ENCODE peak calls at places on chromosomes 13 and 19, in five cellular contexts. I, V, M, C and S are unnamed samples.
A peak's percentile ranks its signal among the peaks of the same experiment; 100 is the strongest.

GRCh38 chr13:90068658-90069057 is 1278.8 kb upstream of the MIR17HG start:
- DNase-seq in V (no peak), M (no peak), C (no peak), I (no peak), S (no peak)

GRCh38 chr13:112873851-112874750 is 94.9 kb upstream of the MCF2L start:
- DNase-seq in V (no peak), I (peak; percentile 33), M (peak; percentile 73), C (peak; percentile 48), S (peak; percentile 61)

GRCh38 chr13:25268561-25268960 is 18.7 kb downstream of the MTMR6 start:
- DNase-seq in C (no peak), M (no peak), V (no peak), I (no peak), S (no peak)

GRCh38 chr19:39409207-39409885 is 2.7 kb downstream of the ZFP36 start:
- DNase-seq in I (peak; percentile 73), M (peak; percentile 63), V (no peak), C (peak; percentile 90), S (peak; percentile 55)

GRCh38 chr13:53017433-53017970 is 11.1 kb upstream of the OLFM4 start:
- DNase-seq in C (no peak), M (no peak), V (no peak), I (no peak), S (no peak)

GRCh38 chr19:32339988-32340874 is 5.2 kb upstream of the ZNF507 start:
- DNase-seq in I (no peak), C (no peak), V (no peak), M (peak; percentile 44), S (peak; percentile 61)

GRCh38 chr13:29758591-29759114 is 91.8 kb downstream of the UBL3 start:
- DNase-seq in V (peak; percentile 74), M (no peak), I (no peak), C (no peak), S (no peak)

GRCh38 chr13:39417643-39418042 is 185.3 kb downstream of the LHFPL6 start:
- DNase-seq in C (no peak), V (no peak), I (peak; percentile 47), M (no peak), S (peak; percentile 74)

GRCh38 chr13:112131081-112131739 is 64.3 kb downstream of the SOX1 start:
- DNase-seq in V (no peak), C (no peak), I (no peak), M (no peak), S (no peak)

GRCh38 chr13:51523082-51523518 is 61.2 kb upstream of the WDFY2 start:
- DNase-seq in I (no peak), M (no peak), V (no peak), C (no peak), S (no peak)

GRCh38 chr19:4539169-4539696 is 603 bp downstream of the LRG1 start:
- DNase-seq in I (no peak), M (no peak), V (no peak), C (no peak), S (no peak)

GRCh38 chr13:52809310-52809769 is 39.1 kb downstream of the PCDH8 start:
- DNase-seq in V (peak; percentile 35), M (peak; percentile 84), I (peak; percentile 61), C (peak; percentile 72), S (peak; percentile 84)

GRCh38 chr13:45472171-45472705 is 7.5 kb downstream of the COG3 start:
- DNase-seq in C (no peak), M (no peak), V (no peak), I (no peak), S (no peak)

GRCh38 chr19:35495107-35496064 is 5.1 kb upstream of the KRTDAP start:
- DNase-seq in V (no peak), I (no peak), M (peak; percentile 94), C (peak; percentile 35), S (peak; percentile 44)

GRCh38 chr19:2815923-2816322 is 3.7 kb upstream of the ZNF554 start:
- DNase-seq in V (no peak), M (no peak), I (no peak), C (no peak), S (no peak)

GRCh38 chr19:17264641-17264979 is at the start of gene USHBP1:
- DNase-seq in I (no peak), V (no peak), M (no peak), C (no peak), S (peak; percentile 86)

GRCh38 chr19:3851254-3852176 is 17.3 kb downstream of the ZFR2 start:
- DNase-seq in V (no peak), C (peak; percentile 39), I (no peak), M (no peak), S (no peak)

GRCh38 chr13:50122465-50122864 is 107.2 kb downstream of the KCNRG start:
- DNase-seq in C (no peak), I (no peak), V (no peak), M (peak; percentile 10), S (no peak)

GRCh38 chr13:51910508-51910907 is 48.7 kb downstream of the CCDC70 start:
- DNase-seq in M (no peak), V (no peak), C (no peak), I (no peak), S (no peak)

GRCh38 chr19:45442927-45443461 is 19.3 kb upstream of the ERCC1 start:
- DNase-seq in I (no peak), M (peak; percentile 59), V (no peak), C (no peak), S (peak; percentile 22)

GRCh38 chr13:24502567-24503375 is 9.8 kb downstream of the PARP4 start:
- DNase-seq in V (no peak), C (peak; percentile 29), M (no peak), I (no peak), S (peak; percentile 45)

GRCh38 chr19:6674868-6675305 is 4.9 kb upstream of the TNFSF14 start:
- DNase-seq in V (peak; percentile 87), I (peak; percentile 39), M (peak; percentile 89), C (no peak), S (peak; percentile 56)

GRCh38 chr19:45102481-45102880 is 9.5 kb downstream of the PPP1R37 start:
- DNase-seq in M (no peak), V (no peak), C (no peak), I (no peak), S (no peak)

GRCh38 chr19:34589730-34590129 is 87.2 kb downstream of the SCGB2B2 start:
- DNase-seq in V (no peak), M (no peak), C (no peak), I (no peak), S (no peak)

GRCh38 chr13:94992277-94992989 is 280.1 kb upstream of the SOX21 start:
- DNase-seq in M (no peak), C (no peak), I (no peak), V (no peak), S (no peak)

GRCh38 chr13:99610702-99611289 is 109.5 kb downstream of the TM9SF2 start:
- DNase-seq in V (no peak), C (no peak), I (no peak), M (no peak), S (no peak)

GRCh38 chr19:17564783-17565182 is 9.3 kb downstream of the COLGALT1 start:
- DNase-seq in C (no peak), I (no peak), V (no peak), M (no peak), S (no peak)

GRCh38 chr13:84131249-84131648 is 249.0 kb upstream of the SLITRK1 start:
- DNase-seq in C (no peak), M (no peak), I (no peak), V (no peak), S (no peak)

GRCh38 chr13:84127597-84128128 is 245.4 kb upstream of the SLITRK1 start:
- DNase-seq in V (no peak), I (no peak), M (no peak), C (no peak), S (no peak)

GRCh38 chr13:84130739-84131138 is 248.5 kb upstream of the SLITRK1 start:
- DNase-seq in I (no peak), C (no peak), M (no peak), V (no peak), S (no peak)

GRCh38 chr13:84121456-84121855 is 239.2 kb upstream of the SLITRK1 start:
- DNase-seq in V (no peak), C (no peak), M (no peak), I (no peak), S (no peak)

DNA sequence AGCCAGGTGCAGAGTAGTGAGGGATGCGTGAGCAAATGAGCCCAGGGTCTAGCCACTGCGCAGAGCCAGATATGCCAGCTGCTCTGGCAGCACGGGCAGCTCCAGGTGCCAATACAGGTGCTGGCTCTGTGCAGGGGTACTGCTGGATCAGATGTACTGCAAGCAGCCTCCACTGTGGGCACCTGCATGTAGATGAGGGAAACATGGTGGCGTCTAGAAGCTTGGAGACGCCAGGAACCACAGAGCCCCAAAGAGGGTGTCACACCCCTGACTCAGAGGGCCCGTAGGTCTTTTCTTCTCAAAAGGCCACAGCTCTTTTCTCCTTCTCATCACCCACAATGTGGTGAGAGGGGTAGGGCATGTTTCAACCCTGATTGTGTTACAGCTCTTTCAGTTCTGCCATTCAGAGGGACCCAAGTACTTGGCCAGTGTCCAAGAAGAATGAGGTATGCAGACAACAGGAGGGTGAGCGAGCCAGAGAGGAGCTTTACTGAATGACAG is 244.4 kb upstream of the SLITRK1 start:
- DNase-seq in I (no peak), V (peak; percentile 20), M (no peak), C (no peak), S (no peak)
- H2AFZ ChIP-seq in I (no peak overlapping the region), V (no peak overlapping the region), M (no peak overlapping the region), C (no peak overlapping the region), S (no peak overlapping the region)

GRCh38 chr13:48349525-48349924 is 46.0 kb downstream of the RB1 start:
- DNase-seq in C (no peak), I (no peak), V (no peak), M (no peak), S (no peak)

GRCh38 chr13:48344264-48344663 is 40.7 kb downstream of the RB1 start:
- DNase-seq in V (no peak), M (no peak), C (no peak), I (no peak), S (no peak)

GRCh38 chr13:48346583-48346982 is 43.0 kb downstream of the RB1 start:
- DNase-seq in C (no peak), M (no peak), I (no peak), V (no peak), S (no peak)
- TF ChIP-seq MAX in C (no peak), M (no peak), I (no peak), V (no peak), S (no peak)

GRCh38 chr13:26425439-26426358 is 131.8 kb upstream of the WASF3 start:
- DNase-seq in V (no peak), C (no peak), M (no peak), I (no peak), S (no peak)

GRCh38 chr13:26424181-26424580 is 133.3 kb upstream of the WASF3 start:
- DNase-seq in M (no peak), C (no peak), V (no peak), I (no peak), S (no peak)

GRCh38 chr13:26422036-26422435 is 135.4 kb upstream of the WASF3 start:
- DNase-seq in C (no peak), M (no peak), I (no peak), V (no peak), S (no peak)

GRCh38 chr13:26420282-26420960 is 137.1 kb upstream of the WASF3 start:
- DNase-seq in M (no peak), V (no peak), I (no peak), C (no peak), S (no peak)

GRCh38 chr13:26423634-26424033 is 133.8 kb upstream of the WASF3 start:
- DNase-seq in I (no peak), V (no peak), C (no peak), M (no peak), S (no peak)
- H2AFZ ChIP-seq in I (peak overlapping the region; percentile 74), V (no peak overlapping the region), C (no peak overlapping the region), M (no peak overlapping the region), S (no peak overlapping the region)

DNA sequence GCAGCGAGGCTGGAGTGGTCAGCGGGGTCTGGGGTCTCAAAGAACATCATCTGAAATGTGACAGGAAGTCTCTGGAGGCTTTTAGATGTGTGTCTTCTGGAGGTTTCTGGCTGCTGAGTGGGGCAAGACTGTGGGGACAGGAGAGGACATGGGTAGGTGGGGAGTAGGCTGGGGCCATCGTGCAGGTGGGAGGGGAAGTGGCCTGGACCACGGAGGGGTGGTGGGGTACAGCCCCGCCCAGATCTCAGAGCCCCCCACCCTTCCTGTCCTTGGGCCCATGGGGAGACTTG is 6.2 kb downstream of the AP1M1 start:
- DNase-seq in V (no peak), M (no peak), I (no peak), C (no peak), S (no peak)
- TF ChIP-seq MAX in V (no peak), M (no peak), I (no peak), C (no peak), S (no peak)